ENCODE peak calls at places on chromosome 2, in ten cellular contexts. One of them, this sample, is unnamed.

GRCh38 chr2:59458862-59459261 is 1094.6 kb downstream of the BCL11A start:
- DNase-seq in HepG2: no peak
- DNase-seq in stomach: peak
- DNase-seq in HCT116: no peak
- DNase-seq in ovary: no peak
- DNase-seq in breast epithelium: no peak
- DNase-seq in body of pancreas: peak
- DNase-seq in transverse colon: no peak
- DNase-seq in K562: no peak
- DNase-seq in heart left ventricle: no peak
- DNase-seq in this sample: no peak

GRCh38 chr2:27907547-27907946 is 17.0 kb downstream of the BABAM2 start:
- DNase-seq in body of pancreas: no peak
- DNase-seq in breast epithelium: no peak
- DNase-seq in K562: no peak
- DNase-seq in HepG2: no peak
- DNase-seq in heart left ventricle: no peak
- DNase-seq in ovary: no peak
- DNase-seq in stomach: no peak
- DNase-seq in HCT116: no peak
- DNase-seq in transverse colon: no peak
- DNase-seq in this sample: no peak

GRCh38 chr2:46076251-46076650 is 221.0 kb upstream of the EPAS1 start:
- DNase-seq in HepG2: no peak
- DNase-seq in heart left ventricle: no peak
- DNase-seq in breast epithelium: no peak
- DNase-seq in transverse colon: no peak
- DNase-seq in HCT116: no peak
- DNase-seq in ovary: no peak
- DNase-seq in body of pancreas: no peak
- DNase-seq in stomach: no peak
- DNase-seq in K562: no peak
- DNase-seq in this sample: no peak

GRCh38 chr2:13650586-13651180 is 933.9 kb downstream of the TRIB2 start:
- DNase-seq in HepG2: no peak
- DNase-seq in HCT116: no peak
- DNase-seq in transverse colon: no peak
- DNase-seq in K562: peak
- DNase-seq in body of pancreas: no peak
- DNase-seq in ovary: no peak
- DNase-seq in heart left ventricle: no peak
- DNase-seq in breast epithelium: no peak
- DNase-seq in stomach: no peak
- DNase-seq in this sample: no peak

GRCh38 chr2:240886678-240887574 is 9.0 kb downstream of the MAB21L4 start:
- DNase-seq in K562: no peak
- DNase-seq in breast epithelium: no peak
- DNase-seq in body of pancreas: no peak
- DNase-seq in ovary: no peak
- DNase-seq in HCT116: no peak
- DNase-seq in stomach: peak
- DNase-seq in transverse colon: no peak
- DNase-seq in HepG2: no peak
- DNase-seq in heart left ventricle: peak
- DNase-seq in this sample: no peak

GRCh38 chr2:187959821-187960220 is 331.9 kb upstream of the GULP1 start:
- DNase-seq in ovary: no peak
- DNase-seq in breast epithelium: no peak
- DNase-seq in heart left ventricle: no peak
- DNase-seq in HCT116: no peak
- DNase-seq in body of pancreas: no peak
- DNase-seq in HepG2: no peak
- DNase-seq in transverse colon: no peak
- DNase-seq in K562: no peak
- DNase-seq in stomach: no peak
- DNase-seq in this sample: no peak

GRCh38 chr2:109331864-109332848 is 203.2 kb downstream of the SH3RF3 start:
- DNase-seq in body of pancreas: peak
- DNase-seq in ovary: peak
- DNase-seq in K562: peak
- DNase-seq in heart left ventricle: peak
- DNase-seq in HCT116: peak
- DNase-seq in breast epithelium: peak
- DNase-seq in HepG2: peak
- DNase-seq in transverse colon: peak
- DNase-seq in stomach: peak
- DNase-seq in this sample: no peak

GRCh38 chr2:157722580-157723234 is 94.0 kb upstream of the ACVR1C start:
- DNase-seq in body of pancreas: no peak
- DNase-seq in HepG2: no peak
- DNase-seq in transverse colon: no peak
- DNase-seq in K562: peak
- DNase-seq in heart left ventricle: no peak
- DNase-seq in stomach: no peak
- DNase-seq in HCT116: peak
- DNase-seq in breast epithelium: no peak
- DNase-seq in ovary: no peak
- DNase-seq in this sample: no peak

GRCh38 chr2:26344581-26345283 is 1.2 kb upstream of the SELENOI start:
- DNase-seq in transverse colon: peak
- DNase-seq in ovary: peak
- DNase-seq in K562: peak
- DNase-seq in body of pancreas: peak
- DNase-seq in heart left ventricle: no peak
- DNase-seq in stomach: no peak
- DNase-seq in HepG2: peak
- DNase-seq in HCT116: peak
- DNase-seq in breast epithelium: peak
- DNase-seq in this sample: no peak

GRCh38 chr2:26346454-26347053 is at the start of gene ADGRF3:
- DNase-seq in body of pancreas: peak
- DNase-seq in ovary: peak
- DNase-seq in K562: peak
- DNase-seq in heart left ventricle: peak
- DNase-seq in stomach: peak
- DNase-seq in breast epithelium: peak
- DNase-seq in HCT116: no peak
- DNase-seq in transverse colon: peak
- DNase-seq in HepG2: peak
- DNase-seq in this sample: peak

GRCh38 chr2:26347286-26347865 is 787 bp upstream of the ADGRF3 start:
- DNase-seq in ovary: no peak
- DNase-seq in HepG2: no peak
- DNase-seq in breast epithelium: no peak
- DNase-seq in HCT116: no peak
- DNase-seq in stomach: no peak
- DNase-seq in transverse colon: no peak
- DNase-seq in body of pancreas: no peak
- DNase-seq in K562: peak
- DNase-seq in heart left ventricle: no peak
- DNase-seq in this sample: no peak

GRCh38 chr2:26345284-26345553 is 724 bp upstream of the SELENOI start:
- DNase-seq in heart left ventricle: no peak
- DNase-seq in transverse colon: no peak
- DNase-seq in stomach: no peak
- DNase-seq in HepG2: no peak
- DNase-seq in ovary: no peak
- DNase-seq in HCT116: no peak
- DNase-seq in body of pancreas: no peak
- DNase-seq in K562: no peak
- DNase-seq in breast epithelium: no peak
- DNase-seq in this sample: no peak

DNA sequence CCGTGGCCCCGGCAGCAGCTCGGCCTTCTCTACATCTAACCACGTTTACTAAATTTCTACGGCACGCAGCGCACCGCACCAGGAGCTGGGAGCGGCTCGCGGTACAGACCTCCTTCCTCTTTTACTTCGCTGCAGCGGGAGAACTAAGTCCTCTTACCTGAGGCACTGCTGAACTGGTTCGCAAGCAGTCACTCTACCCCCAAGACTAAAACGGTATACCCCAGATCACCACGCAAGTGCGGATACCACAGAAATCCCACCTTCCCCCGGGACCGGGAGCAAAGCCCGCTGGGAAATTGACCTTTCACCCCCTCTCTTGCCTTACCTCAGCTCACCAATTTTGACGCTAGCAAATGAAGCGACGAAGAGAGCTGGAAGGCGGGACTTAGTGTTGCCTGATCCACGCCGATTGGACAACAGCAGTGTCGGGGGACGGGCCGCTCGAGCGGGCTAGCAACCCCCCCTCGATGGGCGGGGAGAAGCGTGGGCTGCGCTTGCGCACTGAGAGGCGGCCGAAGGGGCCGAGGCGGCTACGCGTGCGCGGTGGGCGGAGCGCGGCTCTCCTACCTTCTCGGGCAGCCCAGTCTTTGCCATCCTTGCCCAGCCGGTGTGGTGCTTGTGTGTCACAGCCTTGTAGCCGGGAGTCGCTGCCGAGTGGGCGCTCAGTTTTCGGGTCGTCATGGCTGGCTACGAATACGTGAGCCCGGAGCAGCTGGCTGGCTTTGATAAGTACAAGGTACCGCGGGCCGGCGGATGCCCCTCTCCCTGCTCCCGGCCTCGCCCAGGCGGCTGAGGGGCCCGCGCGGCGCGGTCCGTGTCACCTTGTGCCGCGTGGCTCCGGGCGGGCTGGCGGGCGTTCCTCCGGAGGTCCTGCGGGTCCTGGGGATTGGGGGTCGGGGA is at the start of gene SELENOI:
- DNase-seq in HepG2: peak
- DNase-seq in HCT116: peak
- DNase-seq in ovary: peak
- DNase-seq in heart left ventricle: peak
- DNase-seq in body of pancreas: peak
- DNase-seq in transverse colon: peak
- DNase-seq in K562: peak
- DNase-seq in stomach: peak
- DNase-seq in breast epithelium: peak
- DNase-seq in this sample: peak
- TF ChIP-seq POLR2A in HepG2: peak
- TF ChIP-seq POLR2A in HCT116: peak
- TF ChIP-seq POLR2A in ovary: peak
- TF ChIP-seq POLR2A in heart left ventricle: no peak
- TF ChIP-seq POLR2A in body of pancreas: peak
- TF ChIP-seq POLR2A in transverse colon: peak
- TF ChIP-seq POLR2A in K562: peak
- TF ChIP-seq POLR2A in stomach: peak
- TF ChIP-seq POLR2A in breast epithelium: peak
- TF ChIP-seq POLR2A in this sample: peak

GRCh38 chr2:98730053-98730850 is 680 bp downstream of the MGAT4A start:
- DNase-seq in heart left ventricle: peak
- DNase-seq in stomach: peak
- DNase-seq in transverse colon: peak
- DNase-seq in HepG2: peak
- DNase-seq in body of pancreas: peak
- DNase-seq in HCT116: no peak
- DNase-seq in breast epithelium: peak
- DNase-seq in K562: peak
- DNase-seq in ovary: no peak
- DNase-seq in this sample: no peak

GRCh38 chr2:98731709-98732349 is 897 bp upstream of the MGAT4A start:
- DNase-seq in HCT116: no peak
- DNase-seq in K562: no peak
- DNase-seq in transverse colon: peak
- DNase-seq in HepG2: peak
- DNase-seq in heart left ventricle: no peak
- DNase-seq in body of pancreas: no peak
- DNase-seq in breast epithelium: no peak
- DNase-seq in ovary: no peak
- DNase-seq in stomach: no peak
- DNase-seq in this sample: no peak

GRCh38 chr2:98729652-98730051 is 1.3 kb downstream of the MGAT4A start:
- DNase-seq in body of pancreas: no peak
- DNase-seq in transverse colon: no peak
- DNase-seq in ovary: no peak
- DNase-seq in breast epithelium: no peak
- DNase-seq in K562: no peak
- DNase-seq in HCT116: no peak
- DNase-seq in HepG2: no peak
- DNase-seq in stomach: no peak
- DNase-seq in heart left ventricle: no peak
- DNase-seq in this sample: no peak

GRCh38 chr2:98732430-98733051 is 1.6 kb upstream of the MGAT4A start:
- DNase-seq in K562: no peak
- DNase-seq in HCT116: no peak
- DNase-seq in stomach: no peak
- DNase-seq in heart left ventricle: no peak
- DNase-seq in transverse colon: no peak
- DNase-seq in breast epithelium: no peak
- DNase-seq in ovary: no peak
- DNase-seq in body of pancreas: no peak
- DNase-seq in HepG2: no peak
- DNase-seq in this sample: no peak

GRCh38 chr2:98730851-98731708 is at the start of gene MGAT4A:
- DNase-seq in breast epithelium: peak
- DNase-seq in K562: peak
- DNase-seq in heart left ventricle: peak
- DNase-seq in stomach: peak
- DNase-seq in ovary: peak
- DNase-seq in HCT116: no peak
- DNase-seq in HepG2: peak
- DNase-seq in transverse colon: peak
- DNase-seq in body of pancreas: peak
- DNase-seq in this sample: peak
- TF ChIP-seq POLR2A in breast epithelium: no peak
- TF ChIP-seq POLR2A in K562: no peak
- TF ChIP-seq POLR2A in heart left ventricle: no peak
- TF ChIP-seq POLR2A in stomach: no peak
- TF ChIP-seq POLR2A in ovary: no peak
- TF ChIP-seq POLR2A in HCT116: no peak
- TF ChIP-seq POLR2A in HepG2: peak
- TF ChIP-seq POLR2A in transverse colon: peak
- TF ChIP-seq POLR2A in body of pancreas: peak
- TF ChIP-seq POLR2A in this sample: peak

GRCh38 chr2:111897924-111898702 is at the start of gene MERTK:
- DNase-seq in ovary: peak
- DNase-seq in HCT116: peak
- DNase-seq in HepG2: peak
- DNase-seq in K562: peak
- DNase-seq in breast epithelium: peak
- DNase-seq in heart left ventricle: peak
- DNase-seq in stomach: peak
- DNase-seq in body of pancreas: peak
- DNase-seq in transverse colon: peak
- DNase-seq in this sample: peak
- TF ChIP-seq POLR2A in ovary: peak
- TF ChIP-seq POLR2A in HCT116: peak
- TF ChIP-seq POLR2A in HepG2: peak
- TF ChIP-seq POLR2A in K562: peak
- TF ChIP-seq POLR2A in breast epithelium: peak
- TF ChIP-seq POLR2A in heart left ventricle: no peak
- TF ChIP-seq POLR2A in stomach: no peak
- TF ChIP-seq POLR2A in body of pancreas: peak
- TF ChIP-seq POLR2A in transverse colon: peak
- TF ChIP-seq POLR2A in this sample: no peak

GRCh38 chr2:37324786-37325624 is at the start of gene PRKD3:
- DNase-seq in ovary: peak
- DNase-seq in heart left ventricle: peak
- DNase-seq in stomach: peak
- DNase-seq in HepG2: peak
- DNase-seq in K562: peak
- DNase-seq in breast epithelium: peak
- DNase-seq in HCT116: peak
- DNase-seq in transverse colon: peak
- DNase-seq in body of pancreas: no peak
- DNase-seq in this sample: peak

GRCh38 chr2:37323176-37323575 is 1.5 kb downstream of the PRKD3 start:
- DNase-seq in K562: peak
- DNase-seq in body of pancreas: no peak
- DNase-seq in HepG2: no peak
- DNase-seq in HCT116: no peak
- DNase-seq in breast epithelium: no peak
- DNase-seq in heart left ventricle: no peak
- DNase-seq in transverse colon: no peak
- DNase-seq in stomach: no peak
- DNase-seq in ovary: no peak
- DNase-seq in this sample: no peak

GRCh38 chr2:37323770-37324535 is 680 bp downstream of the PRKD3 start:
- DNase-seq in HCT116: no peak
- DNase-seq in ovary: no peak
- DNase-seq in transverse colon: peak
- DNase-seq in breast epithelium: no peak
- DNase-seq in stomach: no peak
- DNase-seq in body of pancreas: peak
- DNase-seq in heart left ventricle: peak
- DNase-seq in K562: peak
- DNase-seq in HepG2: peak
- DNase-seq in this sample: no peak

GRCh38 chr2:37325625-37326071 is 1.0 kb upstream of the PRKD3 start:
- DNase-seq in heart left ventricle: no peak
- DNase-seq in K562: peak
- DNase-seq in HCT116: no peak
- DNase-seq in HepG2: no peak
- DNase-seq in body of pancreas: no peak
- DNase-seq in transverse colon: no peak
- DNase-seq in stomach: no peak
- DNase-seq in ovary: no peak
- DNase-seq in breast epithelium: no peak
- DNase-seq in this sample: no peak

DNA sequence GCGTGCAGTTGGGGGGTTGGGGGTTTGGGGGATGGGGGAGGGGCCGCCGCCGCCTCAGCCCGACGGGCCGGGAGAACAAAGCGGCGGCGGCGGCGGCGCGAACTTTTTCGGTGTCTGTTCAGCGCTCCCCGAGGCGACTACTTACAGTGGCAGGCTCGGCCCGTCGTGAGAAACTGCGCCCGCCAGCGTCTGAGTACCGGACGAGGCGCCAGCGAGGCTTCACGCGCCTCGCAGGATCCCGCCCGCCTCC is 172 bp downstream of the PRKD3 start:
- DNase-seq in breast epithelium: no peak
- DNase-seq in heart left ventricle: peak
- DNase-seq in body of pancreas: peak
- DNase-seq in HepG2: peak
- DNase-seq in transverse colon: peak
- DNase-seq in ovary: no peak
- DNase-seq in K562: no peak
- DNase-seq in stomach: no peak
- DNase-seq in HCT116: no peak
- DNase-seq in this sample: no peak
- TF ChIP-seq POLR2A in breast epithelium: no peak
- TF ChIP-seq POLR2A in heart left ventricle: no peak
- TF ChIP-seq POLR2A in body of pancreas: peak
- TF ChIP-seq POLR2A in HepG2: peak
- TF ChIP-seq POLR2A in transverse colon: peak
- TF ChIP-seq POLR2A in ovary: no peak
- TF ChIP-seq POLR2A in K562: peak
- TF ChIP-seq POLR2A in stomach: no peak
- TF ChIP-seq POLR2A in HCT116: no peak
- TF ChIP-seq POLR2A in this sample: peak

This sample was measured in GM12892.